ENCODE peak calls at places on chromosome 11, in ten cellular contexts. G is NCI-H146; U is NCI-H1930; Y is substantia nigra; A is A172; P is amygdala; M is fibroblast of villous mesenchyme; K is HFFc6; B is endothelial cell; S is activated naive CD4-positive, alpha-beta T cell. Z is an unnamed sample.

GRCh38 chr11:129225190-129225589 is 33.1 kb upstream of the ARHGAP32 start:
- DNase-seq in A (no peak), S (no peak), M (no peak), Y (no peak), K (peak), G (no peak), B (no peak), U (no peak), P (no peak), Z (peak)

GRCh38 chr11:122213111-122213510 is 97.1 kb upstream of the BLID start:
- DNase-seq in P (peak), B (no peak), U (no peak), S (no peak), K (no peak), Y (peak), G (no peak), A (no peak), M (no peak), Z (no peak)

GRCh38 chr11:57482782-57483569 is 22.6 kb downstream of the RTN4RL2 start:
- DNase-seq in B (peak), P (no peak), S (peak), Y (no peak), M (peak), K (no peak), A (peak), G (peak), U (peak), Z (peak)

GRCh38 chr11:126992804-126993111 is 7.8 kb downstream of the KIRREL3 start:
- DNase-seq in K (peak), B (no peak), Y (no peak), S (no peak), G (no peak), U (no peak), M (peak), P (no peak), A (peak), Z (peak)

GRCh38 chr11:114052160-114052559 is 7.4 kb upstream of the ZBTB16 start:
- DNase-seq in Y (no peak), G (no peak), P (no peak), A (no peak), U (no peak), B (no peak), M (no peak), S (no peak), K (no peak), Z (no peak)

GRCh38 chr11:19072464-19072863 is 11.9 kb upstream of the MRGPRX2 start:
- DNase-seq in K (no peak), M (no peak), G (no peak), B (no peak), A (no peak), Y (no peak), U (no peak), S (no peak), P (no peak), Z (no peak)

GRCh38 chr11:105577645-105578044 is 32.2 kb upstream of the GRIA4 start:
- DNase-seq in P (no peak), M (peak), K (no peak), G (no peak), U (no peak), S (no peak), B (no peak), A (peak), Y (no peak), Z (peak)

GRCh38 chr11:114180301-114181055 is 115.7 kb upstream of the NNMT start:
- DNase-seq in P (no peak), Y (peak), A (no peak), B (peak), S (no peak), K (no peak), G (peak), U (no peak), M (peak), Z (peak)

GRCh38 chr11:115672412-115672811 is 168.2 kb upstream of the CADM1 start:
- DNase-seq in S (no peak), B (no peak), U (no peak), G (no peak), Y (no peak), M (no peak), P (no peak), K (no peak), A (no peak), Z (no peak)

GRCh38 chr11:60769811-60770210 is 13.1 kb downstream of the MS4A15 start:
- DNase-seq in G (peak), A (no peak), P (no peak), M (no peak), U (no peak), B (no peak), K (no peak), S (no peak), Y (no peak), Z (no peak)

GRCh38 chr11:91209751-91210150 is 986.9 kb upstream of the CHORDC1 start:
- DNase-seq in K (no peak), Y (no peak), A (no peak), P (no peak), M (no peak), U (no peak), G (no peak), S (no peak), B (no peak), Z (peak)

GRCh38 chr11:104531075-104531474 is 367.1 kb upstream of the PDGFD start:
- DNase-seq in Y (no peak), K (no peak), P (no peak), G (peak), A (no peak), B (no peak), M (no peak), U (no peak), S (no peak), Z (peak)

GRCh38 chr11:62680825-62681240 is 2.0 kb upstream of the UBXN1 start:
- DNase-seq in Y (no peak), K (peak), G (peak), B (peak), S (no peak), P (no peak), M (peak), A (peak), U (no peak), Z (peak)

GRCh38 chr11:57479925-57480324 is 19.6 kb downstream of the RTN4RL2 start:
- DNase-seq in B (no peak), S (no peak), P (no peak), M (no peak), G (no peak), K (no peak), U (no peak), A (no peak), Y (no peak), Z (no peak)

GRCh38 chr11:106156290-106156937 is 79.0 kb downstream of the AASDHPPT start:
- DNase-seq in Y (no peak), P (no peak), M (peak), G (peak), K (peak), U (no peak), S (no peak), B (peak), A (peak), Z (peak)

Z was measured in choroid plexus epithelial cell.